ENCODE peak calls at places on chromosomes 13 and 19, in seven cellular contexts. One of them, this sample, is unnamed.

GRCh38 chr13:19805765-19806164 is 23.0 kb upstream of the PSPC1 start:
- DNase-seq in heart left ventricle: no peak
- DNase-seq in testis: no peak
- DNase-seq in esophagus squamous epithelium: no peak
- DNase-seq in IMR-90: no peak
- DNase-seq in tibial nerve: no peak
- DNase-seq in transverse colon: no peak
- DNase-seq in this sample: no peak

GRCh38 chr13:95139186-95139585 is 162.1 kb downstream of the ABCC4 start:
- DNase-seq in transverse colon: no peak
- DNase-seq in testis: no peak
- DNase-seq in esophagus squamous epithelium: no peak
- DNase-seq in IMR-90: no peak
- DNase-seq in heart left ventricle: no peak
- DNase-seq in tibial nerve: no peak
- DNase-seq in this sample: no peak

GRCh38 chr19:55985254-55985653 is 1.3 kb upstream of the NLRP5 start:
- DNase-seq in esophagus squamous epithelium: no peak
- DNase-seq in testis: no peak
- DNase-seq in heart left ventricle: no peak
- DNase-seq in IMR-90: no peak
- DNase-seq in tibial nerve: no peak
- DNase-seq in transverse colon: no peak
- DNase-seq in this sample: no peak

GRCh38 chr19:12777217-12778019 is 2.1 kb upstream of the HOOK2 start:
- DNase-seq in transverse colon: peak
- DNase-seq in IMR-90: peak
- DNase-seq in heart left ventricle: peak
- DNase-seq in testis: peak
- DNase-seq in esophagus squamous epithelium: no peak
- DNase-seq in tibial nerve: peak
- DNase-seq in this sample: peak

GRCh38 chr19:18417250-18418033 is 1.8 kb upstream of the SSBP4 start:
- DNase-seq in tibial nerve: no peak
- DNase-seq in IMR-90: peak
- DNase-seq in heart left ventricle: peak
- DNase-seq in testis: peak
- DNase-seq in transverse colon: peak
- DNase-seq in esophagus squamous epithelium: no peak
- DNase-seq in this sample: peak

GRCh38 chr19:5131031-5131865 is 162.3 kb downstream of the KDM4B start:
- DNase-seq in heart left ventricle: no peak
- DNase-seq in esophagus squamous epithelium: no peak
- DNase-seq in transverse colon: peak
- DNase-seq in testis: peak
- DNase-seq in IMR-90: no peak
- DNase-seq in tibial nerve: no peak
- DNase-seq in this sample: peak

GRCh38 chr19:28472843-28473242 is 740.1 kb downstream of the UQCRFS1 start:
- DNase-seq in testis: no peak
- DNase-seq in tibial nerve: peak
- DNase-seq in IMR-90: no peak
- DNase-seq in transverse colon: peak
- DNase-seq in heart left ventricle: peak
- DNase-seq in esophagus squamous epithelium: no peak
- DNase-seq in this sample: no peak

GRCh38 chr13:97030705-97031452 is 36.6 kb upstream of the OXGR1 start:
- DNase-seq in transverse colon: no peak
- DNase-seq in IMR-90: peak
- DNase-seq in esophagus squamous epithelium: no peak
- DNase-seq in testis: peak
- DNase-seq in tibial nerve: no peak
- DNase-seq in heart left ventricle: no peak
- DNase-seq in this sample: no peak

GRCh38 chr19:39127812-39128510 is 2.4 kb downstream of the PAK4 start:
- DNase-seq in heart left ventricle: no peak
- DNase-seq in esophagus squamous epithelium: no peak
- DNase-seq in tibial nerve: no peak
- DNase-seq in transverse colon: peak
- DNase-seq in testis: no peak
- DNase-seq in IMR-90: no peak
- DNase-seq in this sample: no peak

GRCh38 chr19:8304841-8305621 is 3.1 kb downstream of the CD320 start:
- DNase-seq in testis: peak
- DNase-seq in IMR-90: no peak
- DNase-seq in heart left ventricle: peak
- DNase-seq in tibial nerve: peak
- DNase-seq in esophagus squamous epithelium: no peak
- DNase-seq in transverse colon: peak
- DNase-seq in this sample: peak

GRCh38 chr13:26707122-26708006 is 53.2 kb downstream of the GPR12 start:
- DNase-seq in transverse colon: no peak
- DNase-seq in tibial nerve: peak
- DNase-seq in IMR-90: peak
- DNase-seq in testis: peak
- DNase-seq in esophagus squamous epithelium: no peak
- DNase-seq in heart left ventricle: peak
- DNase-seq in this sample: no peak

GRCh38 chr19:35828694-35829301 is 16.2 kb upstream of the PRODH2 start:
- DNase-seq in heart left ventricle: peak
- DNase-seq in tibial nerve: peak
- DNase-seq in transverse colon: peak
- DNase-seq in esophagus squamous epithelium: no peak
- DNase-seq in IMR-90: peak
- DNase-seq in testis: peak
- DNase-seq in this sample: no peak

GRCh38 chr13:98216135-98216565 is 39.1 kb upstream of the RNF113B start:
- DNase-seq in tibial nerve: no peak
- DNase-seq in esophagus squamous epithelium: no peak
- DNase-seq in IMR-90: peak
- DNase-seq in transverse colon: no peak
- DNase-seq in heart left ventricle: peak
- DNase-seq in testis: peak
- DNase-seq in this sample: no peak

GRCh38 chr19:6476155-6476895 is 5.3 kb downstream of the DENND1C start:
- DNase-seq in tibial nerve: no peak
- DNase-seq in transverse colon: peak
- DNase-seq in IMR-90: peak
- DNase-seq in esophagus squamous epithelium: no peak
- DNase-seq in heart left ventricle: no peak
- DNase-seq in testis: peak
- DNase-seq in this sample: peak

GRCh38 chr13:50080158-50080855 is 65.1 kb downstream of the KCNRG start:
- DNase-seq in transverse colon: peak
- DNase-seq in esophagus squamous epithelium: no peak
- DNase-seq in heart left ventricle: peak
- DNase-seq in IMR-90: peak
- DNase-seq in tibial nerve: peak
- DNase-seq in testis: peak
- DNase-seq in this sample: no peak

GRCh38 chr13:55652657-55653056 is 1488.1 kb upstream of the PRR20A start:
- DNase-seq in testis: no peak
- DNase-seq in heart left ventricle: no peak
- DNase-seq in tibial nerve: no peak
- DNase-seq in IMR-90: no peak
- DNase-seq in transverse colon: no peak
- DNase-seq in esophagus squamous epithelium: no peak
- DNase-seq in this sample: no peak

GRCh38 chr13:45737571-45738002 is 35.5 kb downstream of the CBY2 start:
- DNase-seq in esophagus squamous epithelium: no peak
- DNase-seq in IMR-90: no peak
- DNase-seq in transverse colon: no peak
- DNase-seq in tibial nerve: no peak
- DNase-seq in heart left ventricle: no peak
- DNase-seq in testis: no peak
- DNase-seq in this sample: no peak

GRCh38 chr19:16640951-16641350 is 12.9 kb upstream of the MED26 start:
- DNase-seq in transverse colon: no peak
- DNase-seq in heart left ventricle: no peak
- DNase-seq in tibial nerve: no peak
- DNase-seq in IMR-90: no peak
- DNase-seq in esophagus squamous epithelium: no peak
- DNase-seq in testis: no peak
- DNase-seq in this sample: no peak

GRCh38 chr19:49847731-49848696 is 2.9 kb upstream of the PTOV1 start:
- DNase-seq in testis: no peak
- DNase-seq in transverse colon: no peak
- DNase-seq in esophagus squamous epithelium: no peak
- DNase-seq in tibial nerve: no peak
- DNase-seq in heart left ventricle: no peak
- DNase-seq in IMR-90: peak
- DNase-seq in this sample: peak
- TF ChIP-seq POLR2A in testis: no peak
- TF ChIP-seq POLR2A in transverse colon: no peak
- TF ChIP-seq POLR2A in esophagus squamous epithelium: no peak
- TF ChIP-seq POLR2A in tibial nerve: no peak
- TF ChIP-seq POLR2A in heart left ventricle: no peak
- TF ChIP-seq POLR2A in IMR-90: no peak
- TF ChIP-seq POLR2A in this sample: no peak

GRCh38 chr13:30874561-30874960 is 31.5 kb upstream of the MEDAG start:
- DNase-seq in testis: no peak
- DNase-seq in heart left ventricle: no peak
- DNase-seq in esophagus squamous epithelium: no peak
- DNase-seq in IMR-90: no peak
- DNase-seq in tibial nerve: no peak
- DNase-seq in transverse colon: no peak
- DNase-seq in this sample: no peak

GRCh38 chr13:30872685-30873443 is 33.2 kb upstream of the MEDAG start:
- DNase-seq in transverse colon: no peak
- DNase-seq in IMR-90: peak
- DNase-seq in testis: peak
- DNase-seq in esophagus squamous epithelium: no peak
- DNase-seq in tibial nerve: peak
- DNase-seq in heart left ventricle: peak
- DNase-seq in this sample: no peak

GRCh38 chr13:30874111-30874510 is 32.0 kb upstream of the MEDAG start:
- DNase-seq in testis: no peak
- DNase-seq in heart left ventricle: no peak
- DNase-seq in transverse colon: no peak
- DNase-seq in tibial nerve: no peak
- DNase-seq in esophagus squamous epithelium: no peak
- DNase-seq in IMR-90: no peak
- DNase-seq in this sample: no peak

GRCh38 chr13:30872195-30872594 is 33.9 kb upstream of the MEDAG start:
- DNase-seq in tibial nerve: no peak
- DNase-seq in transverse colon: no peak
- DNase-seq in IMR-90: no peak
- DNase-seq in esophagus squamous epithelium: no peak
- DNase-seq in testis: no peak
- DNase-seq in heart left ventricle: no peak
- DNase-seq in this sample: no peak

DNA sequence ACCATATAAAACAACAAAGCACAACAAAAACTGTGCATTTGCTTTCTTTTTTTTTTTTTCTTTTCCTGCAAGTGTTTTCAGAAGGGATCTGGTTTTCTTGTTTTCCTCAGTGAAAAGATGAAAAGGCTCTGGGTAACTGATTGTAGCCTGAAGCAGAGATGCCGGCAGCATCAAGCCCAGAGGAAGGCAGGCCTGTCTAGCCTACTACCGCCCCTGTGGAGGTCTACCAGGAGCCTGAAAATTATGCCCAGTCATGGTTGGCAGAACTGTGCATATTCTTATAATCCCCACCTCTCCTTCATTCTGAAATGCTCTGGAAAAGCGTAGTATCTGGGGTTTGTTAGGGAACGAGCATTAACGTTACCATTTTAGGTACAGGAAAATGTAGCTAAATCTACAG is 32.6 kb upstream of the MEDAG start:
- DNase-seq in transverse colon: no peak
- DNase-seq in testis: no peak
- DNase-seq in IMR-90: peak
- DNase-seq in esophagus squamous epithelium: no peak
- DNase-seq in heart left ventricle: no peak
- DNase-seq in tibial nerve: no peak
- DNase-seq in this sample: no peak
- H3K27ac ChIP-seq in transverse colon: peak
- H3K27ac ChIP-seq in testis: no peak
- H3K27ac ChIP-seq in IMR-90: peak
- H3K27ac ChIP-seq in esophagus squamous epithelium: no peak
- H3K27ac ChIP-seq in heart left ventricle: peak
- H3K27ac ChIP-seq in tibial nerve: no peak
- H3K27ac ChIP-seq in this sample: no peak

DNA sequence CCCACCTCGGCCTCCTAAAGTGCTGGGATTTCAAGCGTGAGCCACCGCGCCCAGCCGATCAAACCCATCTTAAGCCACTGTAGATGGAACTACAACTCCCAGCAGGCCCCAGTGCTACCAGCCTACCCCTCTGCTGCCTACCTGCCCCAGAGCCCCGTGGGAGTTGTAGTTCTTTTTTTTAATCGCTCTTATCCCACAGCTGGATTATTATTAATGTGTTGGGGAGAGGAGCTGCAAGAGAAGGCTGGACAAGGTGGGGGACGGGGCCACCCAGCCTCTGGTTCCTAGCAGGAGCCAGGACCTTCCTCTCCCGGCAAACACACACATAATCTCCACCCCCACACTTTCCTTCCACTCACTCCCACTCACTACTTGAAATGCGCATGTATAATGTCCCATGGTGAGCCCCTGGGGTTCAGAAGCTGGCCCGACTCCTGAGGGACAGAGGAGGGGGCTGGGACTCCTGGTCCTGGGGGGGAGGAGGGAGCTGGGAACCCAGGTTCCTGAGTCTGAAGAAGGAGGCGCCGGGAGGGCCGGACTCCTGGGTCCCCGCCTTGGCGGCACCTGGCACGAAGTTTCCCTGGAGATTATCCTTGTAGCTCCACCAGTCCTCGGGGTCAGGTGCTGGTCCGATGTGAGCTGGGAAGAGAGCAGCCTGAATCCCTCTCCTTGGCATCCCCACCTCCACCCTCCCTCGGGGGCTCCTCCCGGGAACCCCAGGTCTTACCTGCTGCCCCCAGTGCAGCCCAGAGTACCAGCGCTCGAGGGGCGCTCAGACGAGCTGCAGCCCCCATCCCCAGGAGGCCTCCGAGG is 942 bp downstream of the CA11 start:
- DNase-seq in heart left ventricle: peak
- DNase-seq in tibial nerve: peak
- DNase-seq in transverse colon: peak
- DNase-seq in IMR-90: peak
- DNase-seq in testis: peak
- DNase-seq in esophagus squamous epithelium: no peak
- DNase-seq in this sample: peak
- TF ChIP-seq POLR2A in heart left ventricle: no peak
- TF ChIP-seq POLR2A in tibial nerve: no peak
- TF ChIP-seq POLR2A in transverse colon: no peak
- TF ChIP-seq POLR2A in IMR-90: no peak
- TF ChIP-seq POLR2A in testis: no peak
- TF ChIP-seq POLR2A in esophagus squamous epithelium: peak
- TF ChIP-seq POLR2A in this sample: no peak

GRCh38 chr19:11767633-11768133 is 883 bp downstream of the ZNF441 start:
- DNase-seq in esophagus squamous epithelium: no peak
- DNase-seq in tibial nerve: peak
- DNase-seq in heart left ventricle: peak
- DNase-seq in transverse colon: peak
- DNase-seq in IMR-90: peak
- DNase-seq in testis: peak
- DNase-seq in this sample: peak
- H3K27ac ChIP-seq in esophagus squamous epithelium: peak
- H3K27ac ChIP-seq in tibial nerve: peak
- H3K27ac ChIP-seq in heart left ventricle: peak
- H3K27ac ChIP-seq in transverse colon: peak
- H3K27ac ChIP-seq in IMR-90: peak
- H3K27ac ChIP-seq in testis: peak
- H3K27ac ChIP-seq in this sample: peak